ENCODE peak calls at places on chromosome 12, in four cellular contexts. One of them, this sample, is unnamed.
A peak's percentile ranks its signal among the peaks of the same experiment; 100 is the strongest.

GRCh38 chr12:72295744-72296143 is 23.6 kb downstream of the TRHDE start:
- DNase-seq in pancreas: no peak
- DNase-seq in choroid plexus epithelial cell: peak; percentile 47
- DNase-seq in GM12865: no peak
- DNase-seq in this sample: no peak

GRCh38 chr12:124389537-124390441 is 94.9 kb downstream of the RFLNA start:
- DNase-seq in GM12865: no peak
- DNase-seq in pancreas: no peak
- DNase-seq in choroid plexus epithelial cell: no peak
- DNase-seq in this sample: no peak

GRCh38 chr12:101877816-101878811 is 734 bp downstream of the DRAM1 start:
- DNase-seq in choroid plexus epithelial cell: peak; percentile 23
- DNase-seq in GM12865: peak; percentile 53
- DNase-seq in pancreas: peak; percentile 75
- DNase-seq in this sample: peak; percentile 37

GRCh38 chr12:1587927-1588573 is 6.3 kb downstream of the FBXL14 start:
- DNase-seq in GM12865: peak; percentile 30
- DNase-seq in pancreas: no peak
- DNase-seq in choroid plexus epithelial cell: peak; percentile 41
- DNase-seq in this sample: no peak

GRCh38 chr12:31117203-31118011 is 43.7 kb downstream of the DDX11 start:
- DNase-seq in choroid plexus epithelial cell: peak; percentile 35
- DNase-seq in GM12865: peak; percentile 45
- DNase-seq in pancreas: peak; percentile 75
- DNase-seq in this sample: peak; percentile 65

GRCh38 chr12:2387051-2387834 is 334.5 kb downstream of the CACNA1C start:
- DNase-seq in choroid plexus epithelial cell: no peak
- DNase-seq in GM12865: peak; percentile 74
- DNase-seq in pancreas: no peak
- DNase-seq in this sample: peak; percentile 36

GRCh38 chr12:31785318-31785717 is 56.5 kb upstream of the AMN1 start:
- DNase-seq in pancreas: no peak
- DNase-seq in GM12865: no peak
- DNase-seq in choroid plexus epithelial cell: no peak
- DNase-seq in this sample: no peak

GRCh38 chr12:132460571-132460970 is 29.4 kb upstream of the FBRSL1 start:
- DNase-seq in GM12865: no peak
- DNase-seq in pancreas: no peak
- DNase-seq in choroid plexus epithelial cell: peak; percentile 5
- DNase-seq in this sample: no peak

GRCh38 chr12:28866715-28867503 is 282.2 kb upstream of the FAR2 start:
- DNase-seq in choroid plexus epithelial cell: no peak
- DNase-seq in pancreas: no peak
- DNase-seq in GM12865: no peak
- DNase-seq in this sample: no peak

GRCh38 chr12:24415934-24416333 is 466.5 kb upstream of the SOX5 start:
- DNase-seq in GM12865: no peak
- DNase-seq in pancreas: no peak
- DNase-seq in choroid plexus epithelial cell: no peak
- DNase-seq in this sample: no peak

GRCh38 chr12:112419269-112420133 is 754 bp downstream of the PTPN11 start:
- DNase-seq in pancreas: peak; percentile 84
- DNase-seq in choroid plexus epithelial cell: peak; percentile 88
- DNase-seq in GM12865: peak; percentile 29
- DNase-seq in this sample: no peak

GRCh38 chr12:49044660-49045059 is 15.9 kb downstream of the KMT2D start:
- DNase-seq in GM12865: no peak
- DNase-seq in pancreas: no peak
- DNase-seq in choroid plexus epithelial cell: no peak
- DNase-seq in this sample: no peak

GRCh38 chr12:59904874-59905521 is 309.2 kb downstream of the SLC16A7 start:
- DNase-seq in GM12865: no peak
- DNase-seq in pancreas: no peak
- DNase-seq in choroid plexus epithelial cell: no peak
- DNase-seq in this sample: no peak

GRCh38 chr12:108712164-108712924 is 19.0 kb downstream of the CORO1C start:
- DNase-seq in pancreas: no peak
- DNase-seq in GM12865: peak; percentile 31
- DNase-seq in choroid plexus epithelial cell: no peak
- DNase-seq in this sample: peak; percentile 37

GRCh38 chr12:6450869-6451347 is 934 bp upstream of the TAPBPL start:
- DNase-seq in GM12865: no peak
- DNase-seq in choroid plexus epithelial cell: no peak
- DNase-seq in pancreas: no peak
- DNase-seq in this sample: no peak

GRCh38 chr12:113684053-113684907 is 212.6 kb upstream of the LHX5 start:
- DNase-seq in choroid plexus epithelial cell: no peak
- DNase-seq in GM12865: no peak
- DNase-seq in pancreas: no peak
- DNase-seq in this sample: no peak

GRCh38 chr12:11822071-11822818 is 172.8 kb downstream of the ETV6 start:
- DNase-seq in pancreas: no peak
- DNase-seq in GM12865: peak; percentile 85
- DNase-seq in choroid plexus epithelial cell: peak; percentile 85
- DNase-seq in this sample: peak; percentile 57

GRCh38 chr12:125186471-125187147 is 121.4 kb downstream of the AACS start:
- DNase-seq in choroid plexus epithelial cell: peak; percentile 32
- DNase-seq in pancreas: peak; percentile 82
- DNase-seq in GM12865: no peak
- DNase-seq in this sample: no peak

GRCh38 chr12:108441549-108441948 is 73.5 kb upstream of the FICD start:
- DNase-seq in GM12865: no peak
- DNase-seq in choroid plexus epithelial cell: no peak
- DNase-seq in pancreas: no peak
- DNase-seq in this sample: no peak

GRCh38 chr12:4261655-4262054 is 11.9 kb upstream of the CCND2 start:
- DNase-seq in choroid plexus epithelial cell: no peak
- DNase-seq in GM12865: peak; percentile 67
- DNase-seq in pancreas: no peak
- DNase-seq in this sample: peak; percentile 46

GRCh38 chr12:129064201-129064881 is 211.1 kb downstream of the GLT1D1 start:
- DNase-seq in choroid plexus epithelial cell: no peak
- DNase-seq in GM12865: no peak
- DNase-seq in pancreas: no peak
- DNase-seq in this sample: no peak

GRCh38 chr12:31589896-31590729 is 823 bp downstream of the DENND5B start:
- DNase-seq in pancreas: peak; percentile 91
- DNase-seq in GM12865: peak; percentile 70
- DNase-seq in choroid plexus epithelial cell: peak; percentile 68
- DNase-seq in this sample: peak; percentile 60

GRCh38 chr12:27290501-27291168 is 42.0 kb upstream of the BMAL2 start:
- DNase-seq in GM12865: no peak
- DNase-seq in pancreas: no peak
- DNase-seq in choroid plexus epithelial cell: no peak
- DNase-seq in this sample: no peak

GRCh38 chr12:54596526-54596946 is 8.1 kb upstream of the PPP1R1A start:
- DNase-seq in pancreas: no peak
- DNase-seq in GM12865: peak; percentile 59
- DNase-seq in choroid plexus epithelial cell: peak; percentile 79
- DNase-seq in this sample: peak; percentile 48

GRCh38 chr12:128449146-128449894 is 182.3 kb downstream of the TMEM132C start:
- DNase-seq in pancreas: no peak
- DNase-seq in choroid plexus epithelial cell: no peak
- DNase-seq in GM12865: no peak
- DNase-seq in this sample: no peak

GRCh38 chr12:42921741-42922511 is 332.4 kb upstream of the PRICKLE1 start:
- DNase-seq in pancreas: no peak
- DNase-seq in choroid plexus epithelial cell: peak; percentile 17
- DNase-seq in GM12865: no peak
- DNase-seq in this sample: no peak

GRCh38 chr12:127964717-127965116 is 302.3 kb upstream of the TMEM132C start:
- DNase-seq in pancreas: no peak
- DNase-seq in choroid plexus epithelial cell: peak; percentile 35
- DNase-seq in GM12865: no peak
- DNase-seq in this sample: no peak

GRCh38 chr12:97960741-97961608 is 498.4 kb downstream of the RMST start:
- DNase-seq in choroid plexus epithelial cell: peak; percentile 1
- DNase-seq in pancreas: no peak
- DNase-seq in GM12865: peak; percentile 59
- DNase-seq in this sample: peak; percentile 20

GRCh38 chr12:71061451-71061850 is 96.3 kb downstream of the TSPAN8 start:
- DNase-seq in pancreas: no peak
- DNase-seq in GM12865: no peak
- DNase-seq in choroid plexus epithelial cell: no peak
- DNase-seq in this sample: no peak

GRCh38 chr12:121579190-121579791 is 1.5 kb downstream of the KDM2B start:
- DNase-seq in GM12865: peak; percentile 35
- DNase-seq in pancreas: peak; percentile 75
- DNase-seq in choroid plexus epithelial cell: no peak
- DNase-seq in this sample: peak; percentile 55

GRCh38 chr12:39986674-39987073 is 119.2 kb downstream of the SLC2A13 start:
- DNase-seq in pancreas: no peak
- DNase-seq in GM12865: no peak
- DNase-seq in choroid plexus epithelial cell: no peak
- DNase-seq in this sample: no peak

GRCh38 chr12:27905285-27906126 is 67.0 kb downstream of the PTHLH start:
- DNase-seq in GM12865: no peak
- DNase-seq in pancreas: no peak
- DNase-seq in choroid plexus epithelial cell: peak; percentile 17
- DNase-seq in this sample: no peak

GRCh38 chr12:4441355-4442330 is 4.0 kb downstream of the FGF6 start:
- DNase-seq in pancreas: no peak
- DNase-seq in choroid plexus epithelial cell: peak; percentile 61
- DNase-seq in GM12865: peak; percentile 4
- DNase-seq in this sample: no peak

GRCh38 chr12:27652174-27652763 is 44.0 kb upstream of the REP15 start:
- DNase-seq in GM12865: peak; percentile 68
- DNase-seq in choroid plexus epithelial cell: peak; percentile 91
- DNase-seq in pancreas: no peak
- DNase-seq in this sample: peak; percentile 48

GRCh38 chr12:30795660-30796507 is 41.1 kb upstream of the CAPRIN2 start:
- DNase-seq in GM12865: peak; percentile 65
- DNase-seq in pancreas: peak; percentile 86
- DNase-seq in choroid plexus epithelial cell: peak; percentile 68
- DNase-seq in this sample: peak; percentile 74

GRCh38 chr12:13882176-13882575 is 99.2 kb downstream of the GRIN2B start:
- DNase-seq in pancreas: no peak
- DNase-seq in choroid plexus epithelial cell: no peak
- DNase-seq in GM12865: no peak
- DNase-seq in this sample: no peak

GRCh38 chr12:9118161-9118560 is 2.4 kb upstream of the A2M start:
- DNase-seq in choroid plexus epithelial cell: no peak
- DNase-seq in pancreas: no peak
- DNase-seq in GM12865: peak; percentile 53
- DNase-seq in this sample: no peak

GRCh38 chr12:119696943-119697342 is 29.0 kb downstream of the PRKAB1 start:
- DNase-seq in pancreas: no peak
- DNase-seq in choroid plexus epithelial cell: no peak
- DNase-seq in GM12865: no peak
- DNase-seq in this sample: no peak

GRCh38 chr12:119704065-119704747 is 36.3 kb downstream of the PRKAB1 start:
- DNase-seq in GM12865: no peak
- DNase-seq in choroid plexus epithelial cell: no peak
- DNase-seq in pancreas: no peak
- DNase-seq in this sample: no peak

GRCh38 chr12:119700078-119700477 is 32.1 kb downstream of the PRKAB1 start:
- DNase-seq in GM12865: no peak
- DNase-seq in pancreas: no peak
- DNase-seq in choroid plexus epithelial cell: no peak
- DNase-seq in this sample: no peak

GRCh38 chr12:119695034-119695433 is 27.1 kb downstream of the PRKAB1 start:
- DNase-seq in GM12865: no peak
- DNase-seq in choroid plexus epithelial cell: peak; percentile 49
- DNase-seq in pancreas: no peak
- DNase-seq in this sample: no peak

GRCh38 chr12:119699199-119699765 is 31.3 kb downstream of the PRKAB1 start:
- DNase-seq in choroid plexus epithelial cell: no peak
- DNase-seq in GM12865: no peak
- DNase-seq in pancreas: no peak
- DNase-seq in this sample: no peak
- TF ChIP-seq CTCF in choroid plexus epithelial cell: no peak
- TF ChIP-seq CTCF in GM12865: no peak
- TF ChIP-seq CTCF in pancreas: no peak
- TF ChIP-seq CTCF in this sample: no peak

GRCh38 chr12:56084958-56085543 is 5.1 kb downstream of the ERBB3 start:
- DNase-seq in choroid plexus epithelial cell: peak; percentile 15
- DNase-seq in GM12865: peak; percentile 32
- DNase-seq in pancreas: no peak
- DNase-seq in this sample: no peak
- TF ChIP-seq CTCF in choroid plexus epithelial cell: peak; percentile 58
- TF ChIP-seq CTCF in GM12865: peak; percentile 44
- TF ChIP-seq CTCF in pancreas: no peak
- TF ChIP-seq CTCF in this sample: peak; percentile 25

GRCh38 chr12:118853634-118854033 is 127.7 kb upstream of the SRRM4 start:
- DNase-seq in pancreas: no peak
- DNase-seq in choroid plexus epithelial cell: no peak
- DNase-seq in GM12865: peak; percentile 3
- DNase-seq in this sample: no peak
- TF ChIP-seq CTCF in pancreas: no peak
- TF ChIP-seq CTCF in choroid plexus epithelial cell: no peak
- TF ChIP-seq CTCF in GM12865: no peak
- TF ChIP-seq CTCF in this sample: no peak

GRCh38 chr12:75816892-75817291 is 214.7 kb downstream of the PHLDA1 start:
- DNase-seq in pancreas: no peak
- DNase-seq in choroid plexus epithelial cell: peak; percentile 77
- DNase-seq in GM12865: no peak
- DNase-seq in this sample: no peak
- TF ChIP-seq CTCF in pancreas: no peak
- TF ChIP-seq CTCF in choroid plexus epithelial cell: no peak
- TF ChIP-seq CTCF in GM12865: no peak
- TF ChIP-seq CTCF in this sample: peak; percentile 19

GRCh38 chr12:65879878-65880277 is 55.6 kb downstream of the HMGA2 start:
- DNase-seq in GM12865: no peak
- DNase-seq in choroid plexus epithelial cell: peak; percentile 98
- DNase-seq in pancreas: no peak
- DNase-seq in this sample: no peak
- TF ChIP-seq CTCF in GM12865: no peak
- TF ChIP-seq CTCF in choroid plexus epithelial cell: no peak
- TF ChIP-seq CTCF in pancreas: no peak
- TF ChIP-seq CTCF in this sample: no peak

This sample was measured in GM10248.